ENCODE peak calls at places on chromosomes 7 and 10, in six cellular contexts. N is cardiac muscle cell, F is heart left ventricle, V is BJ, J is heart right ventricle, Y is sigmoid colon. Q is an unnamed sample.

GRCh38 chr10:124150807-124151417 is 57.5 kb upstream of the CHST15 start:
- DNase-seq in N (no peak), F (no peak), V (no peak), J (no peak), Y (peak), Q (no peak)

GRCh38 chr10:17527530-17528146 is 73.2 kb upstream of the ST8SIA6 start:
- DNase-seq in N (peak), F (no peak), V (no peak), J (no peak), Y (no peak), Q (no peak)

GRCh38 chr10:12733271-12733670 is 268.2 kb downstream of the CCDC3 start:
- DNase-seq in N (no peak), F (no peak), V (no peak), J (no peak), Y (no peak), Q (no peak)

GRCh38 chr7:20267482-20267881 is 50.3 kb upstream of the MACC1 start:
- DNase-seq in N (no peak), F (no peak), V (no peak), J (no peak), Y (no peak), Q (no peak)

GRCh38 chr10:117352724-117353123 is 22.5 kb downstream of the PDZD8 start:
- DNase-seq in N (no peak), F (no peak), V (no peak), J (no peak), Y (no peak), Q (no peak)

GRCh38 chr10:43471929-43472720 is 35.2 kb downstream of the ZNF487 start:
- DNase-seq in N (no peak), F (no peak), V (no peak), J (no peak), Y (no peak), Q (no peak)

GRCh38 chr7:135801045-135801693 is 52.6 kb upstream of the FAM180A start:
- DNase-seq in N (peak), F (no peak), V (no peak), J (no peak), Y (no peak), Q (peak)

GRCh38 chr10:98312816-98313215 is 44.8 kb upstream of the LOXL4 start:
- DNase-seq in N (no peak), F (no peak), V (no peak), J (no peak), Y (no peak), Q (no peak)

GRCh38 chr10:85542149-85542548 is 824.4 kb downstream of the GRID1 start:
- DNase-seq in N (no peak), F (no peak), V (no peak), J (no peak), Y (no peak), Q (no peak)

GRCh38 chr7:16668049-16668858 is 22.3 kb downstream of the BZW2 start:
- DNase-seq in N (peak), F (no peak), V (peak), J (peak), Y (peak), Q (peak)
- H3K4me3 ChIP-seq in N (no peak), F (no peak), V (no peak), J (no peak), Y (no peak), Q (no peak)

DNA sequence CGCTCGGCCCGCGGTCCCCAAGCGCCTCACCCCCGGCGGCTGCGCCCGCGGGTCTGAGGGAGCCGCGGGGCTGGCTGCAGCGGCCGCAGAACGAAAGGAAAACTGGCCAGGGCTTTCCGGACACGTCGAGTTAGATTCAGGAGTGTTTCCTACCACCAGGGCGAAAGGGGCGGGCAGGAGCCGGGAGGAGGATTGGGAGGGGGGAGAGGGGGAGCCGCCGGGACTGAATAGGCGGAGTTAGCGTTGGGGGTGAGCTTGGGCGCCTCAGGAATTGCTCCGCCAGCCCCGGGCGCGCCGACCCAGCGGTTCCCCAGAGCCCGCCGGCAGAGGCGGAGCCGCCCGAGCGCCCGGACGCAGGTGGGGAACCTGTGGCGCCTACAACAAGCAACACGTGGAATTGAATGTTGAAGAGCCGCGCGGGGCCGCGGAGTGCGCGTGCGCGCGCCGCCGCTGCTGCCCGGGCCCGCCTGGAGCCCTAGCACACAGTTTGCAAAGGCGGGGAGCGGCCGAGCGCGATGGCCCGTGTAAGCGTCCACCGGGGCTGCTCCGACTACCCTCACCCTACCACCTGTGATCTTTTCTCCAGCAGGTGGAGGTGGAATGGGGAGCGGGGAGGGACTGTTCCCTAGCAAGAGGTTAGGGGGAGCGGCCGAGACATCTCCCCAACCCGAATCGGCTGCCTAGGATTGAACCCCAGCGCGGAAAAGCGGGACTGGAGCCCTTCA is at the start of gene CADPS2:
- DNase-seq in N (peak), F (peak), V (no peak), J (peak), Y (peak), Q (peak)
- TF ChIP-seq CTCF in N (peak), F (peak), V (peak), J (peak), Y (no peak), Q (peak)

DNA sequence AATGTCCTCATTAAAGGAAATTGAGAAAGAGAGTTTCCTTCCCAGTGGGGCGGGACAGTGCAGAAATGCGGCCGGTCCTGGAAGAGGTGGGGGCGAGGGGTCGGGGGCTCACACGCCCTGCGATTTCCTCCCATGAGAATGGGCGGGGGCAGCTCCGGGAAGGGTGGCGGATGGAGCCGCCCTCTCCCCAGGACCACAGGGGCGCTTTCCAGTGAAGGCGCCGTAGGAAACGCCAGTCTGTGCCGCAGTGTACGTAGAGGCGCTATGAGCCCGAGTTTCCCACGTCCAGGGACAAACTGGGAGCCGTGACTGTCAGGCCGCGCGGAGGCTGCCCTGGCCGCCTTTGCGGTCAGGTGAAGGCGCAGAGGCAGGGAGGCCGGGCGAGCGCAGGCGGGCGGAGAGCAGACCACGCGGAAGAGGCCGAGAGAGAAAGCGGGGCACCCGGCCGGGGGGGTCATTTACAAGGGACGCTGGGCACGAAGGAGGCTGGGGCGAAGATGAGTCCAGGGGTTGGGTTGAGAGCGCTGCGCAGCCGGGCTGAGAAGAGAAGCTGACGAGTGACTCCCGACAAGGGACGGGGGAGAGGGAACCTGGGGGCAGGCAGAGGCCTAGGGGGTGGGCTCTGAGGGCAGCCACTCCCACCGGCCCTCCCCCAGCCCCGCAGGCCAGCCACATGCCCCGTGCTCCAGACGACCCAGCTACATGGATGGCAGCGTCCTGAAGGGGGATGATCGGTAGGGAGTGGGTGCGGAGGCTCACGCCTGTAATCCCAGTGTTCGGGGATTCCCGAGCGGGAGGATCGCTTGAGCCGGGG is 45.0 kb downstream of the ALOX5 start:
- DNase-seq in N (peak), F (peak), V (no peak), J (peak), Y (peak), Q (no peak)
- H3K4me3 ChIP-seq in N (peak), F (peak), V (peak), J (peak), Y (peak), Q (peak)

GRCh38 chr7:44982535-44982923 is 3.7 kb upstream of the MYO1G start:
- DNase-seq in N (no peak), F (no peak), V (no peak), J (no peak), Y (no peak), Q (no peak)

GRCh38 chr7:44980393-44981034 is 1.7 kb upstream of the MYO1G start:
- DNase-seq in N (peak), F (no peak), V (no peak), J (no peak), Y (no peak), Q (no peak)

GRCh38 chr7:44982970-44983369 is 4.2 kb upstream of the MYO1G start:
- DNase-seq in N (no peak), F (no peak), V (no peak), J (no peak), Y (no peak), Q (no peak)

GRCh38 chr7:44979481-44980392 is 922 bp upstream of the MYO1G start:
- DNase-seq in N (no peak), F (no peak), V (no peak), J (no peak), Y (peak), Q (no peak)

DNA sequence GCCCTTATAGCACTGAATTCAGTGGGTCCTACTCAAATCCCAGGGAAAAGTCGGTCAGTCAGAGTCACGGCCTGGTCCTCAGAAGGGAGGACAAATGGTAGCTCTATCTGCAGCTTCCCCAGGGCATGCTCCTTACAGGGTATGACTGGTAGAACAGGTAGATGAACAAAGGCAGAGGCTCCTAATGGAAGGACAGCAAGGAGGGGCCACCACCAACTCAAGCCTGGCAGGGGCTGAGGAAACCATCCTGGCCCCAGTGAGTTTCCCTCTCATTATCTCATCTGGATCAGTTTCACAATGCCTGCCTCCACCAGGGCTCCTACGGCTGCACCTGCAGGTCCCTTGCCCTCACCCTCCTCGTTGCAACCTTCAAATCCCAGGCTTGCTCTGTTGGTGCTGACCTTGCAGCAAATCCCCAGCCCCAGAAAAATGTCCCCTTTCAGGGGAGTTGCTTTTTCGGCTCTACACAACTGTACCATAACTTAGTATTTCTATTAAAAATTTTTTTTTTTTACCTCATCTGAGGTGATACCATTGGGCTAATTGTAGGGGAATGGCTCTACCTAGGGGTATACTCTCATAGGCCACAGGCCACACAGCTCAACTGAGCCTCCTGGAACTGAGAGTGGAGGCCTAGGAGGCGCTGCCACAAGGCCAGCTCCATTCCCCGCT is 2.4 kb upstream of the MYO1G start:
- DNase-seq in N (no peak), F (no peak), V (no peak), J (no peak), Y (no peak), Q (no peak)
- TF ChIP-seq CTCF in N (no peak), F (no peak), V (no peak), J (no peak), Y (no peak), Q (no peak)

DNA sequence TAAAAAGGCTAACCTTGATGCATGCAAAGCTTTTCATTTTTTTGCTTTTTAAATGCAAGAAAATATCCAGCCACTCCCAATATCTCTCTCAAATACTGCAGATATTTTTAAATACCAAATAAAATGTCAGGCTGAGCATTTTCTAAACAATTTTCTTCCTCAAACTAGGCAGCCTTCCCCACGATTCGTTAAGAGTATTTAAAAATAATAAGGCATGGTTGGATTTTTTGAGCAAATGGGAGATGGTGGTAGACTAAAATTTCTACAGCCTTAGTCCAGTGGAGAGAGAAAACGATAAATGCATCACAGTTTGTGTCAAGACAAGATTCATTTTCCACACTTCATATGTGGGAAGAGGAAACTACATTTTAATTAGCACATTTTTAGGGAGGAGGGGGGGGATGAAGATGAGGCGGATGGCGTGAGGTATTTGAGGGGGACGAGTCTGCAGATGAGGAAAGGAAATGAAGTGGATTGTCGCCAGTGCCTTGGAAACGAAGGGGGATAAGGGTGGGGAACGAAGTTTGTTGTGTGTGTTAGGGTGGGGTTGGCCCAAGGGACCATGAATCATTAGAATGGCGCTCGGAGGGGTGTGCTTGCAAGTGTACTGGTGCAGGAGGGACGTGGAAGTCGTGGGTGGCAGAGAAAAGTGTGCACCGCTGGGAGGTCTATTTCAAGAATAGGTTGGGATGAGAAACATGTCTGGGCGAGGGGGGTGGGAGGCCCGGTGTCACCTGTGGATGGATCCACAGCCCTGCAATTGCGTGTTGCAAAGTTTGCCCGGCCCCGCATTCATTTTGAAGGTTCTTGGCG is 1.2 kb upstream of the ADD3 start:
- DNase-seq in N (peak), F (peak), V (no peak), J (peak), Y (peak), Q (no peak)
- H3K4me3 ChIP-seq in N (peak), F (peak), V (peak), J (peak), Y (peak), Q (peak)

Q was measured in epithelial cell of proximal tubule.